ENCODE peak calls at places on chromosomes 3 and 15, in four cellular contexts. T, E, H and B are unnamed samples.

GRCh38 chr3:13105181-13105580 is 32.0 kb upstream of the IQSEC1 start:
- DNase-seq in T (no peak), E (peak; percentile 28), H (no peak), B (no peak)

GRCh38 chr15:31211353-31211752 is 109.8 kb upstream of the TRPM1 start:
- DNase-seq in T (no peak), E (no peak), H (no peak), B (no peak)

GRCh38 chr3:196989721-196990262 is 21.2 kb upstream of the PIGZ start:
- DNase-seq in T (no peak), E (no peak), H (no peak), B (no peak)

GRCh38 chr3:178513539-178514410 is 22.5 kb upstream of the KCNMB2 start:
- DNase-seq in T (no peak), E (no peak), H (peak; percentile 22), B (no peak)

GRCh38 chr15:38672814-38673292 is 108.2 kb upstream of the RASGRP1 start:
- DNase-seq in T (no peak), E (no peak), H (no peak), B (no peak)

GRCh38 chr3:101867521-101867920 is 18.2 kb downstream of the NFKBIZ start:
- DNase-seq in T (no peak), E (no peak), H (peak; percentile 6), B (no peak)

GRCh38 chr3:58369876-58370275 is 37.2 kb downstream of the PXK start:
- DNase-seq in T (no peak), E (no peak), H (no peak), B (no peak)

GRCh38 chr3:125156491-125156890 is 56.1 kb downstream of the SLC12A8 start:
- DNase-seq in T (no peak), E (no peak), H (no peak), B (no peak)

GRCh38 chr3:127639173-127640030 is 10.4 kb downstream of the PODXL2 start:
- DNase-seq in T (no peak), E (no peak), H (peak; percentile 38), B (no peak)

GRCh38 chr3:102192575-102192974 is 242.2 kb upstream of the ZPLD1 start:
- DNase-seq in T (no peak), E (no peak), H (no peak), B (no peak)

GRCh38 chr3:197394464-197395321 is 96.3 kb upstream of the DLG1 start:
- DNase-seq in T (peak; percentile 32), E (no peak), H (peak; percentile 99), B (peak; percentile 100)

GRCh38 chr15:25556136-25556535 is 117.3 kb upstream of the UBE3A start:
- DNase-seq in T (no peak), E (no peak), H (no peak), B (no peak)

GRCh38 chr3:81339040-81339845 is 422.2 kb downstream of the GBE1 start:
- DNase-seq in T (no peak), E (no peak), H (peak; percentile 46), B (no peak)

GRCh38 chr15:94225616-94226015 is 5.7 kb upstream of the MCTP2 start:
- DNase-seq in T (no peak), E (no peak), H (peak; percentile 13), B (no peak)

GRCh38 chr3:79490165-79491028 is 277.4 kb downstream of the ROBO1 start:
- DNase-seq in T (no peak), E (peak; percentile 52), H (peak; percentile 71), B (peak; percentile 95)

GRCh38 chr15:82856397-82857170 is 47.2 kb downstream of the WHAMM start:
- DNase-seq in T (no peak), E (no peak), H (no peak), B (no peak)

GRCh38 chr3:13173186-13173585 is 100.0 kb upstream of the IQSEC1 start:
- DNase-seq in T (no peak), E (no peak), H (no peak), B (no peak)

GRCh38 chr3:147462856-147463255 is 53.7 kb downstream of the ZIC1 start:
- DNase-seq in T (no peak), E (no peak), H (peak; percentile 0), B (no peak)

GRCh38 chr3:171813897-171814460 is 3.7 kb upstream of the PLD1 start:
- DNase-seq in T (no peak), E (no peak), H (peak; percentile 82), B (no peak)

GRCh38 chr15:89784686-89784960 is 8.5 kb downstream of the MESP2 start:
- DNase-seq in T (no peak), E (no peak), H (no peak), B (no peak)

GRCh38 chr15:67413770-67414429 is 107.0 kb upstream of the C15orf61 start:
- DNase-seq in T (no peak), E (no peak), H (peak; percentile 59), B (peak; percentile 11)

GRCh38 chr3:10187944-10188343 is 23.2 kb downstream of the IRAK2 start:
- DNase-seq in T (no peak), E (no peak), H (no peak), B (no peak)
- H3K4me3 ChIP-seq in T (no peak overlapping the region), E (no peak overlapping the region), H (no peak overlapping the region), B (no peak overlapping the region)

GRCh38 chr3:55690161-55690560 is 203.1 kb upstream of the WNT5A start:
- DNase-seq in T (no peak), E (no peak), H (no peak), B (no peak)
- TF ChIP-seq CTCF in T (no peak), E (no peak), H (no peak), B (no peak)

GRCh38 chr15:43104426-43104825 is 1.4 kb downstream of the UBR1 start:
- DNase-seq in T (no peak), E (no peak), H (peak; percentile 23), B (no peak)

GRCh38 chr15:43105077-43105769 is 615 bp downstream of the UBR1 start:
- DNase-seq in T (peak; percentile 9), E (no peak), H (no peak), B (no peak)

GRCh38 chr15:43102181-43102580 is 3.7 kb downstream of the UBR1 start:
- DNase-seq in T (no peak), E (no peak), H (no peak), B (no peak)

GRCh38 chr15:43105778-43106485 is at the start of gene UBR1:
- DNase-seq in T (peak; percentile 88), E (peak; percentile 94), H (peak; percentile 93), B (peak; percentile 74)

DNA sequence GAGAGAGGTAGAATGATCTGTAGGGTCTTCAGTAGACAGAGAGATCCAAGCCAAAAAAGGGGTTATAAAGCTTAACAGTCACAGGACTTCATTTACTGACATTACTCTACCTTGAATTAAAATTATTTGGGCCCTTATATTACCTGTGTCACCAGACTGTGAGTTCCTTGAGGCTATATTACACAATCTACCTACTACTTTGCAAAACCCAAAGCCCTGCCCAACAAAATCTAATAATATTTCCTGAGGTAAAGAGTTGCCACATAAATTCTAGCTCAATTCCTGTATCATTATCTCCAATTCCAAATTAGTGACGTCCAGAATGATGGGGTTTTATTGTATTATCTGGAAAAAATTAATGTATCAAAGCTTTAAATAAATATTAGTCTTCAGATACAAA is 1.9 kb downstream of the UBR1 start:
- DNase-seq in T (no peak), E (no peak), H (no peak), B (no peak)
- H3K4me3 ChIP-seq in T (no peak overlapping the region), E (no peak overlapping the region), H (no peak overlapping the region), B (no peak overlapping the region)

GRCh38 chr15:42490743-42491539 is at the start of gene ZNF106:
- DNase-seq in T (peak; percentile 86), E (peak; percentile 89), H (peak; percentile 93), B (peak; percentile 81)
- TF ChIP-seq CTCF in T (peak; percentile 32), E (peak; percentile 17), H (no peak), B (peak; percentile 31)

GRCh38 chr15:40951764-40952163 is 1.5 kb upstream of the CHAC1 start:
- DNase-seq in T (no peak), E (no peak), H (no peak), B (no peak)
- H3K4me3 ChIP-seq in T (no peak overlapping the region), E (no peak overlapping the region), H (no peak overlapping the region), B (no peak overlapping the region)

GRCh38 chr3:86388848-86389247 is 602.1 kb downstream of the VGLL3 start:
- DNase-seq in T (no peak), E (no peak), H (no peak), B (no peak)
- TF ChIP-seq CTCF in T (no peak), E (no peak), H (no peak), B (no peak)

GRCh38 chr3:153714588-153715285 is 406.5 kb upstream of the ARHGEF26 start:
- DNase-seq in T (no peak), E (no peak), H (no peak), B (no peak)
- H3K4me3 ChIP-seq in T (no peak overlapping the region), E (no peak overlapping the region), H (no peak overlapping the region), B (no peak overlapping the region)

GRCh38 chr3:52912885-52913731 is 15.8 kb upstream of the STIMATE start:
- DNase-seq in T (no peak), E (no peak), H (no peak), B (no peak)

GRCh38 chr3:52904000-52904399 is 6.7 kb upstream of the STIMATE start:
- DNase-seq in T (no peak), E (no peak), H (no peak), B (no peak)

GRCh38 chr3:52910823-52911222 is 13.5 kb upstream of the STIMATE start:
- DNase-seq in T (no peak), E (no peak), H (no peak), B (no peak)

GRCh38 chr3:52904552-52904951 is 7.2 kb upstream of the STIMATE start:
- DNase-seq in T (no peak), E (no peak), H (no peak), B (no peak)

DNA sequence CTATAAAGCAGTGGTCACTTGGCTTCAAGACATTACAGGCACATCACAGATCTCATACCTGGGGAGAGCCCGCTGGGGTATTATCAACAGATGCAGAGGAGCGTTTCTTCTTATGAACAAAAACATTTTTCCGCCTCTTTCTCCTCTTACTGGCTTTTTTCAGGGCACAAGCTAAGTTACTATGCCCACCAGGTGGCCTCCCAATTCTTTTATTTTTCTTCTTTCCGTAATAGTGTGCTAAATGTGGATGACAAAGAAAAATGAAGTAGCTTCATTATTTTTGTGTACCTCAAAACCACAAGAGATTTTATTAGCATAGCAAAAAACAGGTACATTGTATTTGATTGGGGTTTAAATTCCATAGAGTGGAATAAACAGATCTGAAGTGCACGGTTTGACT is 10.1 kb upstream of the STIMATE start:
- DNase-seq in T (no peak), E (no peak), H (no peak), B (no peak)
- TF ChIP-seq CTCF in T (no peak), E (no peak), H (no peak), B (no peak)

GRCh38 chr15:73630030-73630429 is 3.2 kb downstream of the NPTN start:
- DNase-seq in T (no peak), E (no peak), H (no peak), B (no peak)
- H3K4me3 ChIP-seq in T (peak overlapping the region; percentile 11), E (no peak overlapping the region), H (no peak overlapping the region), B (no peak overlapping the region)

DNA sequence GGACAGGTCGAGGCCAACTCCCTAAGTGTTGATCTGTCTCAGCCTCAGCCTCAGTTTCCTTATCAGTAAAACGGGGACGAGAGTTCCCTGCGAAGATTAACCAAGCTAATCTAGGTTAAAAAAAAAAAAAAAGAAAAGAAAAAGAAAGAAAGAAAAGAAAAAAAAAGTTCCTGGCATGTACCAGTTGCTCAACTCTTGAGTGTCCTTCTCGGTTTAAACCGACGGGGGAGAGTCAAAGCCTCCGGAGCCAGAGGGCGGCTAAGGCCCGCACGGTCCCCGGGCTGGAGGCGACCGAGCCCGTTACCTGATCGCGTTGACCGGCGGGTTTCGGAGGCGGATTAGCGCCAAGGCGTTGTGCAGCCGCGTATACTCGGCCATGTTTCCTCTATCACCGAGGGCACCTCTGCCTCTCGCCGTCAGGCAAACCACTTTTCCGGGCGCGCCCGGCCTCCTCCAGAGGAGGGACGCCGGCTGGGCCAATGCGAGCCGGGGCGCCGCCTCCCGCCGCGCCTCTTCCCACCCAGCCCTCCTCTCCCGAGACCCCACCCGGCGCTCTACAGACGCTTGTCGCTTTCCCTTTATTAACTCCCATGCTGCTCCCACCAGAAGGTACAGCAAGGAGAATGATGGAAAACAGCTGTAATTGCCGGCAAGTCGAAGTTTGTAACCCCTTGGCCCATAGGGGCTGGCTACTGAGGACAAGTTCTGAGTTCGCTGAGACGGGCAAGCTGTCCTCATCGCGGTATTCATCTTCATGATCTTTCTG is at the start of gene EHHADH:
- DNase-seq in T (peak; percentile 23), E (peak; percentile 88), H (peak; percentile 67), B (no peak)
- TF ChIP-seq CTCF in T (no peak), E (no peak), H (no peak), B (no peak)